ENCODE peak calls at places on chromosome 13, in five cellular contexts. One of them, this sample, is unnamed. For H3K9me3, the result is how much of the 10 kb centered on the place peaks cover.

GRCh38 chr13:112218416-112218815 is 151.5 kb downstream of the SOX1 start:
- DNase-seq in stomach: no peak
- DNase-seq in pancreas: no peak
- DNase-seq in fibroblast of lung: no peak
- DNase-seq in CD8-positive, alpha-beta T cell: no peak
- DNase-seq in this sample: no peak

GRCh38 chr13:31172535-31172934 is 10.8 kb upstream of the HSPH1 start:
- DNase-seq in stomach: no peak
- DNase-seq in pancreas: no peak
- DNase-seq in fibroblast of lung: peak
- DNase-seq in CD8-positive, alpha-beta T cell: no peak
- DNase-seq in this sample: no peak

GRCh38 chr13:99956473-99957349 is 14.9 kb downstream of the ZIC5 start:
- DNase-seq in stomach: no peak
- DNase-seq in pancreas: no peak
- DNase-seq in fibroblast of lung: no peak
- DNase-seq in CD8-positive, alpha-beta T cell: no peak
- DNase-seq in this sample: no peak

GRCh38 chr13:107095876-107096275 is 527.9 kb upstream of the ARGLU1 start:
- DNase-seq in stomach: no peak
- DNase-seq in pancreas: no peak
- DNase-seq in fibroblast of lung: no peak
- DNase-seq in CD8-positive, alpha-beta T cell: no peak
- DNase-seq in this sample: no peak

GRCh38 chr13:96525715-96526114 is 435.8 kb downstream of the HS6ST3 start:
- DNase-seq in stomach: no peak
- DNase-seq in pancreas: no peak
- DNase-seq in fibroblast of lung: no peak
- DNase-seq in CD8-positive, alpha-beta T cell: no peak
- DNase-seq in this sample: no peak

GRCh38 chr13:77779461-77780272 is 82.2 kb downstream of the SLAIN1 start:
- DNase-seq in stomach: peak
- DNase-seq in pancreas: no peak
- DNase-seq in fibroblast of lung: peak
- DNase-seq in CD8-positive, alpha-beta T cell: no peak
- DNase-seq in this sample: no peak

GRCh38 chr13:44816701-44817684 is 172.3 kb downstream of the NUFIP1 start:
- DNase-seq in stomach: no peak
- DNase-seq in pancreas: no peak
- DNase-seq in fibroblast of lung: no peak
- DNase-seq in CD8-positive, alpha-beta T cell: no peak
- DNase-seq in this sample: no peak

GRCh38 chr13:27808866-27809546 is 16.7 kb downstream of the GSX1 start:
- DNase-seq in stomach: no peak
- DNase-seq in pancreas: no peak
- DNase-seq in fibroblast of lung: no peak
- DNase-seq in CD8-positive, alpha-beta T cell: no peak
- DNase-seq in this sample: no peak

GRCh38 chr13:21033224-21033855 is 28.0 kb downstream of the LATS2 start:
- DNase-seq in stomach: peak
- DNase-seq in pancreas: peak
- DNase-seq in fibroblast of lung: peak
- DNase-seq in CD8-positive, alpha-beta T cell: no peak
- DNase-seq in this sample: no peak

GRCh38 chr13:112836940-112837339 is 132.1 kb upstream of the MCF2L start:
- DNase-seq in stomach: no peak
- DNase-seq in pancreas: no peak
- DNase-seq in fibroblast of lung: no peak
- DNase-seq in CD8-positive, alpha-beta T cell: no peak
- DNase-seq in this sample: no peak

GRCh38 chr13:39531646-39532045 is 71.3 kb downstream of the LHFPL6 start:
- DNase-seq in stomach: no peak
- DNase-seq in pancreas: no peak
- DNase-seq in fibroblast of lung: peak
- DNase-seq in CD8-positive, alpha-beta T cell: no peak
- DNase-seq in this sample: no peak

GRCh38 chr13:45607931-45608330 is 7.6 kb downstream of the ERICH6B start:
- DNase-seq in stomach: no peak
- DNase-seq in pancreas: no peak
- DNase-seq in fibroblast of lung: no peak
- DNase-seq in CD8-positive, alpha-beta T cell: no peak
- DNase-seq in this sample: no peak

GRCh38 chr13:54563286-54563685 is 1534.7 kb downstream of the OLFM4 start:
- DNase-seq in stomach: no peak
- DNase-seq in pancreas: no peak
- DNase-seq in fibroblast of lung: no peak
- DNase-seq in CD8-positive, alpha-beta T cell: no peak
- DNase-seq in this sample: no peak

GRCh38 chr13:52978989-52979388 is 49.6 kb upstream of the OLFM4 start:
- DNase-seq in stomach: no peak
- DNase-seq in pancreas: no peak
- DNase-seq in fibroblast of lung: no peak
- DNase-seq in CD8-positive, alpha-beta T cell: no peak
- DNase-seq in this sample: no peak

GRCh38 chr13:52984881-52985363 is 43.7 kb upstream of the OLFM4 start:
- DNase-seq in stomach: no peak
- DNase-seq in pancreas: no peak
- DNase-seq in fibroblast of lung: no peak
- DNase-seq in CD8-positive, alpha-beta T cell: no peak
- DNase-seq in this sample: no peak

GRCh38 chr13:52980695-52981094 is 47.9 kb upstream of the OLFM4 start:
- DNase-seq in stomach: no peak
- DNase-seq in pancreas: no peak
- DNase-seq in fibroblast of lung: no peak
- DNase-seq in CD8-positive, alpha-beta T cell: no peak
- DNase-seq in this sample: no peak

DNA sequence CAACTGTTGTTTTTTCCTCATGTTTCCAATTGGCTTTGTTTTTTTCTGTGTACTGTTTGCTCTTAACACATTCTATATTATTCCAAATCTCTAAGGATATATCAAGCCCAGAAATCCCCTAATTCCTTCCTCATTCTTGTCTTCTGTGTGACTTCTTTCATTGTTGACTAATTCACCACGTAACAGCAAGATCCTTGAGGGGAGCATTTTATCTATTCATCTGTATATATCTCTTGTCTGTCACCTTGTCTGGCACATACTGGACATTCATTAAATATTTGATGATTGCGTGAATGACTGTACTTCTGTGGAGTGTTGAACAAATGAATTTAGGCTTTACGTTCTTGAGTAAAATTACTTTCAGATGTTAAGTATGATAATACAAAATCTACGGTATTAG is 44.8 kb upstream of the OLFM4 start:
- DNase-seq in stomach: no peak
- DNase-seq in pancreas: no peak
- DNase-seq in fibroblast of lung: no peak
- DNase-seq in CD8-positive, alpha-beta T cell: no peak
- DNase-seq in this sample: no peak
- H3K9me3 ChIP-seq in stomach: under half
- H3K9me3 ChIP-seq in pancreas: under half
- H3K9me3 ChIP-seq in fibroblast of lung: under half
- H3K9me3 ChIP-seq in CD8-positive, alpha-beta T cell: under half
- H3K9me3 ChIP-seq in this sample: under half

GRCh38 chr13:69109891-69110525 is 997.6 kb upstream of the ATXN8OS start:
- DNase-seq in stomach: no peak
- DNase-seq in pancreas: no peak
- DNase-seq in fibroblast of lung: no peak
- DNase-seq in CD8-positive, alpha-beta T cell: no peak
- DNase-seq in this sample: no peak
- H3K9me3 ChIP-seq in stomach: under half
- H3K9me3 ChIP-seq in pancreas: under half
- H3K9me3 ChIP-seq in fibroblast of lung: under half
- H3K9me3 ChIP-seq in CD8-positive, alpha-beta T cell: under half
- H3K9me3 ChIP-seq in this sample: under half

GRCh38 chr13:110298221-110298565 is 8.8 kb downstream of the COL4A1 start:
- DNase-seq in stomach: no peak
- DNase-seq in pancreas: no peak
- DNase-seq in fibroblast of lung: peak
- DNase-seq in CD8-positive, alpha-beta T cell: no peak
- DNase-seq in this sample: no peak
- H3K9me3 ChIP-seq in stomach: under half
- H3K9me3 ChIP-seq in pancreas: under half
- H3K9me3 ChIP-seq in fibroblast of lung: under half
- H3K9me3 ChIP-seq in CD8-positive, alpha-beta T cell: under half
- H3K9me3 ChIP-seq in this sample: under half

DNA sequence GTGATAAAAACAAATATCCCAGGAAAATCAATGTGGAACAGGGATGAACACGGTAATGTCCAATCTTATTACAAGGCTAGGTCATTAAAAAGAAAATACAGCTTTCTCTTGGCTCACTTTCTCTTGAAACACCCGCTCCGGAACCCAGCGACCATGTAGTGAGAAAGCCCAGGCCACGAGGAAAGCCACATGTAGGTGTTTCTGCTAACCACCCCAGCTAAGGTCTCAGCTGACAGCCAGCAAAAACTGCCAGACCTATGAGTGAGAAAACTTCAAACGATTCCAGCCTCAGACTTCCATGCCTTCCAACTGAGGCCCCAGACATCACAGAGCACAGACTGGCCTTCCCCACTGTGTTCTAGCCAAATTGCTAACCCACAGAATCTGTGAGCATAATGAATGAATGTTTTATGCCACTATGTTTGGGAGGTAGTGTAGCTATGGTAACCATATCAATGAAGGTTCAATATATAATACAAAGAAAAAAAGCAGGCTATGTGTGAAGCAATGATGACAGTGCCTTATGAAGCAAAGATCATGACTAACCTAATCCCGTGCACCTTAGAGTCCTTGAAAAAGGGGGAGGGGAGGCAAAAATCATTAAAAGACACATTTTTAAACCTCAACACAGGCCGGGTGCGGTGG is 11.9 kb upstream of the TPTE2 start:
- DNase-seq in stomach: no peak
- DNase-seq in pancreas: no peak
- DNase-seq in fibroblast of lung: no peak
- DNase-seq in CD8-positive, alpha-beta T cell: no peak
- DNase-seq in this sample: no peak
- H3K9me3 ChIP-seq in stomach: under half
- H3K9me3 ChIP-seq in pancreas: under half
- H3K9me3 ChIP-seq in fibroblast of lung: under half
- H3K9me3 ChIP-seq in CD8-positive, alpha-beta T cell: under half
- H3K9me3 ChIP-seq in this sample: under half

DNA sequence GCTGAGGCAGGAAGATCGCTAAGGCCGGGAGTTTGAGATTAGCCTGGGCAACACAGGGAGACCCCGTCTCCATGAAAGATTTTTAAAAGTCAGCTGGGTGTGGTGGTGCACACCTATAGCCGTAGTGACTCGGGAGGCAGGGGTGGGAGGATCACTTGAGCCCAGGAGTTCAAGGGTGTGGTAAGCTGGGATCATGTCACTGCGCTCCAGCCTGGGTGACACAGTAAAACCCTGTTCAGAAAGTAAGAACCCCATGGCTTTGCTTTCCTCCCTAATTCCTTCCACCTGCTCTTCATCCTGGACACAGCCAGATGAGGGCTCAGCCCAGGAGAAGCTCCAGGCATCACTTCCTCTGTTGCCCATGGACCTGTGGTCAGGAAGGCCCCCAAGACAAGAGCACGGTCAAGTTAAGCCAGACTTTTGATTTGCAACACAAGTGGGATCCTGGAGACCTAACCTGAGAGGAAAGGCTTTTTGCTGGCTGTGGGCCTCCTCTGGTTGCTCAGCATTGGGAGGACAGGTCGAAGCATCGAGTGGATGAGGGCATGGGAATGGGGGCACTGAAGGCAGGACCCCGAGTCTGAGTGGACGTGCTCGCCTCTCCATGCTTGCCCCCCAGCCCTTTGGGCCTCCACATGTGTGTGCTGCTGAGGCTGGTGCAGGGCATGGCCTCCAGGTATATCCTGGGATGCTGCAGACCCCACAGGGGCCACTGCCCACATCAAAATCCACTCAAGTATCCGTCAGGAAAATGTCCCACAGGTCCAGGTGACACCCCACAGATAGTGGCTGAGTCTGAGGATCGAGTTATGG is 25.4 kb downstream of the TUBA3C start:
- DNase-seq in stomach: no peak
- DNase-seq in pancreas: no peak
- DNase-seq in fibroblast of lung: no peak
- DNase-seq in CD8-positive, alpha-beta T cell: no peak
- DNase-seq in this sample: no peak
- H3K9me3 ChIP-seq in stomach: under half
- H3K9me3 ChIP-seq in pancreas: under half
- H3K9me3 ChIP-seq in fibroblast of lung: under half
- H3K9me3 ChIP-seq in CD8-positive, alpha-beta T cell: under half
- H3K9me3 ChIP-seq in this sample: under half